ENCODE peak calls at places on chromosomes 2 and 18, in ten cellular contexts. One of them, this sample, is unnamed. For H3K27me3, the result is how much of the 10 kb centered on the place peaks cover.

GRCh38 chr2:14451312-14451711 is 181.2 kb upstream of the LRATD1 start:
- DNase-seq in dorsolateral prefrontal cortex: no peak
- DNase-seq in CD8-positive, alpha-beta T cell: no peak
- DNase-seq in mesendoderm: peak
- DNase-seq in aorta: no peak
- DNase-seq in breast epithelium: no peak
- DNase-seq in CD8-positive, alpha-beta memory T cell: no peak
- DNase-seq in fibroblast of lung: no peak
- DNase-seq in stomach: no peak
- DNase-seq in heart left ventricle: no peak
- DNase-seq in this sample: no peak

GRCh38 chr2:183078163-183078466 is 432 bp upstream of the DUSP19 start:
- DNase-seq in fibroblast of lung: no peak
- DNase-seq in mesendoderm: no peak
- DNase-seq in CD8-positive, alpha-beta T cell: no peak
- DNase-seq in breast epithelium: no peak
- DNase-seq in aorta: no peak
- DNase-seq in stomach: no peak
- DNase-seq in CD8-positive, alpha-beta memory T cell: no peak
- DNase-seq in heart left ventricle: no peak
- DNase-seq in dorsolateral prefrontal cortex: no peak
- DNase-seq in this sample: no peak

GRCh38 chr2:202133556-202134245 is 60.6 kb downstream of the KIAA2012 start:
- DNase-seq in dorsolateral prefrontal cortex: no peak
- DNase-seq in heart left ventricle: no peak
- DNase-seq in CD8-positive, alpha-beta memory T cell: no peak
- DNase-seq in mesendoderm: no peak
- DNase-seq in breast epithelium: no peak
- DNase-seq in CD8-positive, alpha-beta T cell: no peak
- DNase-seq in stomach: no peak
- DNase-seq in fibroblast of lung: no peak
- DNase-seq in aorta: no peak
- DNase-seq in this sample: no peak

GRCh38 chr2:189210250-189211075 is 30.9 kb upstream of the COL5A2 start:
- DNase-seq in aorta: peak
- DNase-seq in dorsolateral prefrontal cortex: no peak
- DNase-seq in CD8-positive, alpha-beta T cell: no peak
- DNase-seq in heart left ventricle: peak
- DNase-seq in fibroblast of lung: peak
- DNase-seq in CD8-positive, alpha-beta memory T cell: no peak
- DNase-seq in stomach: no peak
- DNase-seq in mesendoderm: peak
- DNase-seq in breast epithelium: no peak
- DNase-seq in this sample: peak

GRCh38 chr2:128550801-128551416 is 232.2 kb upstream of the HS6ST1 start:
- DNase-seq in CD8-positive, alpha-beta T cell: no peak
- DNase-seq in breast epithelium: no peak
- DNase-seq in aorta: no peak
- DNase-seq in fibroblast of lung: no peak
- DNase-seq in dorsolateral prefrontal cortex: no peak
- DNase-seq in stomach: peak
- DNase-seq in CD8-positive, alpha-beta memory T cell: no peak
- DNase-seq in mesendoderm: no peak
- DNase-seq in heart left ventricle: peak
- DNase-seq in this sample: no peak

GRCh38 chr2:120985174-120985996 is 249.7 kb downstream of the GLI2 start:
- DNase-seq in fibroblast of lung: no peak
- DNase-seq in dorsolateral prefrontal cortex: no peak
- DNase-seq in stomach: no peak
- DNase-seq in CD8-positive, alpha-beta T cell: no peak
- DNase-seq in heart left ventricle: no peak
- DNase-seq in aorta: no peak
- DNase-seq in mesendoderm: no peak
- DNase-seq in CD8-positive, alpha-beta memory T cell: no peak
- DNase-seq in breast epithelium: no peak
- DNase-seq in this sample: peak

GRCh38 chr18:774811-775210 is 37.2 kb downstream of the YES1 start:
- DNase-seq in CD8-positive, alpha-beta T cell: no peak
- DNase-seq in heart left ventricle: no peak
- DNase-seq in breast epithelium: no peak
- DNase-seq in stomach: no peak
- DNase-seq in aorta: no peak
- DNase-seq in dorsolateral prefrontal cortex: no peak
- DNase-seq in fibroblast of lung: no peak
- DNase-seq in CD8-positive, alpha-beta memory T cell: no peak
- DNase-seq in mesendoderm: no peak
- DNase-seq in this sample: no peak

GRCh38 chr18:63253428-63254372 is 65.9 kb downstream of the BCL2 start:
- DNase-seq in mesendoderm: no peak
- DNase-seq in fibroblast of lung: peak
- DNase-seq in aorta: no peak
- DNase-seq in heart left ventricle: no peak
- DNase-seq in stomach: no peak
- DNase-seq in breast epithelium: no peak
- DNase-seq in CD8-positive, alpha-beta memory T cell: no peak
- DNase-seq in CD8-positive, alpha-beta T cell: no peak
- DNase-seq in dorsolateral prefrontal cortex: no peak
- DNase-seq in this sample: no peak

GRCh38 chr2:241189856-241190201 is 1.4 kb downstream of the ANO7 start:
- DNase-seq in fibroblast of lung: no peak
- DNase-seq in breast epithelium: no peak
- DNase-seq in dorsolateral prefrontal cortex: no peak
- DNase-seq in aorta: no peak
- DNase-seq in mesendoderm: no peak
- DNase-seq in CD8-positive, alpha-beta T cell: no peak
- DNase-seq in heart left ventricle: no peak
- DNase-seq in stomach: no peak
- DNase-seq in CD8-positive, alpha-beta memory T cell: no peak
- DNase-seq in this sample: no peak
- H3K27ac ChIP-seq in fibroblast of lung: no peak
- H3K27ac ChIP-seq in breast epithelium: no peak
- H3K27ac ChIP-seq in dorsolateral prefrontal cortex: no peak
- H3K27ac ChIP-seq in aorta: no peak
- H3K27ac ChIP-seq in mesendoderm: no peak
- H3K27ac ChIP-seq in CD8-positive, alpha-beta T cell: no peak
- H3K27ac ChIP-seq in heart left ventricle: no peak
- H3K27ac ChIP-seq in stomach: no peak
- H3K27ac ChIP-seq in CD8-positive, alpha-beta memory T cell: no peak
- H3K27ac ChIP-seq in this sample: no peak

GRCh38 chr2:60517441-60517840 is 36.0 kb downstream of the BCL11A start:
- DNase-seq in breast epithelium: no peak
- DNase-seq in stomach: no peak
- DNase-seq in fibroblast of lung: no peak
- DNase-seq in aorta: no peak
- DNase-seq in CD8-positive, alpha-beta T cell: no peak
- DNase-seq in dorsolateral prefrontal cortex: no peak
- DNase-seq in CD8-positive, alpha-beta memory T cell: no peak
- DNase-seq in heart left ventricle: no peak
- DNase-seq in mesendoderm: no peak
- DNase-seq in this sample: no peak
- H3K4me3 ChIP-seq in breast epithelium: no peak
- H3K4me3 ChIP-seq in stomach: no peak
- H3K4me3 ChIP-seq in fibroblast of lung: no peak
- H3K4me3 ChIP-seq in aorta: no peak
- H3K4me3 ChIP-seq in CD8-positive, alpha-beta T cell: no peak
- H3K4me3 ChIP-seq in dorsolateral prefrontal cortex: no peak
- H3K4me3 ChIP-seq in CD8-positive, alpha-beta memory T cell: no peak
- H3K4me3 ChIP-seq in heart left ventricle: no peak
- H3K4me3 ChIP-seq in mesendoderm: no peak
- H3K4me3 ChIP-seq in this sample: no peak

GRCh38 chr18:77130229-77131099 is 2.1 kb downstream of the MBP start:
- DNase-seq in CD8-positive, alpha-beta memory T cell: no peak
- DNase-seq in mesendoderm: no peak
- DNase-seq in fibroblast of lung: no peak
- DNase-seq in heart left ventricle: no peak
- DNase-seq in dorsolateral prefrontal cortex: no peak
- DNase-seq in breast epithelium: no peak
- DNase-seq in CD8-positive, alpha-beta T cell: no peak
- DNase-seq in aorta: peak
- DNase-seq in stomach: no peak
- DNase-seq in this sample: peak

GRCh38 chr18:77133051-77133919 is 702 bp upstream of the MBP start:
- DNase-seq in fibroblast of lung: no peak
- DNase-seq in stomach: peak
- DNase-seq in mesendoderm: peak
- DNase-seq in dorsolateral prefrontal cortex: peak
- DNase-seq in breast epithelium: no peak
- DNase-seq in heart left ventricle: no peak
- DNase-seq in CD8-positive, alpha-beta T cell: no peak
- DNase-seq in aorta: peak
- DNase-seq in CD8-positive, alpha-beta memory T cell: no peak
- DNase-seq in this sample: peak

GRCh38 chr18:77131100-77131651 is 1.4 kb downstream of the MBP start:
- DNase-seq in heart left ventricle: peak
- DNase-seq in mesendoderm: no peak
- DNase-seq in dorsolateral prefrontal cortex: no peak
- DNase-seq in CD8-positive, alpha-beta memory T cell: no peak
- DNase-seq in aorta: peak
- DNase-seq in breast epithelium: no peak
- DNase-seq in CD8-positive, alpha-beta T cell: peak
- DNase-seq in fibroblast of lung: peak
- DNase-seq in stomach: no peak
- DNase-seq in this sample: peak

GRCh38 chr18:77132369-77133050 is at the start of gene MBP:
- DNase-seq in fibroblast of lung: no peak
- DNase-seq in breast epithelium: peak
- DNase-seq in heart left ventricle: peak
- DNase-seq in CD8-positive, alpha-beta memory T cell: peak
- DNase-seq in CD8-positive, alpha-beta T cell: peak
- DNase-seq in stomach: peak
- DNase-seq in dorsolateral prefrontal cortex: peak
- DNase-seq in aorta: peak
- DNase-seq in mesendoderm: peak
- DNase-seq in this sample: peak

GRCh38 chr18:77131652-77132368 is 773 bp downstream of the MBP start:
- DNase-seq in breast epithelium: peak
- DNase-seq in fibroblast of lung: no peak
- DNase-seq in CD8-positive, alpha-beta memory T cell: peak
- DNase-seq in mesendoderm: no peak
- DNase-seq in dorsolateral prefrontal cortex: peak
- DNase-seq in aorta: peak
- DNase-seq in stomach: peak
- DNase-seq in heart left ventricle: peak
- DNase-seq in CD8-positive, alpha-beta T cell: peak
- DNase-seq in this sample: peak
- H3K27me3 ChIP-seq in breast epithelium: under half
- H3K27me3 ChIP-seq in fibroblast of lung: under half
- H3K27me3 ChIP-seq in CD8-positive, alpha-beta memory T cell: under half
- H3K27me3 ChIP-seq in mesendoderm: under half
- H3K27me3 ChIP-seq in dorsolateral prefrontal cortex: under half
- H3K27me3 ChIP-seq in aorta: under half
- H3K27me3 ChIP-seq in stomach: under half
- H3K27me3 ChIP-seq in heart left ventricle: under half
- H3K27me3 ChIP-seq in CD8-positive, alpha-beta T cell: under half
- H3K27me3 ChIP-seq in this sample: under half

GRCh38 chr2:235594041-235594440 is 100.2 kb downstream of the AGAP1 start:
- DNase-seq in CD8-positive, alpha-beta memory T cell: no peak
- DNase-seq in stomach: no peak
- DNase-seq in breast epithelium: no peak
- DNase-seq in aorta: no peak
- DNase-seq in fibroblast of lung: peak
- DNase-seq in CD8-positive, alpha-beta T cell: no peak
- DNase-seq in heart left ventricle: no peak
- DNase-seq in dorsolateral prefrontal cortex: no peak
- DNase-seq in mesendoderm: peak
- DNase-seq in this sample: no peak
- H3K27ac ChIP-seq in CD8-positive, alpha-beta memory T cell: no peak
- H3K27ac ChIP-seq in stomach: no peak
- H3K27ac ChIP-seq in breast epithelium: no peak
- H3K27ac ChIP-seq in aorta: no peak
- H3K27ac ChIP-seq in fibroblast of lung: no peak
- H3K27ac ChIP-seq in CD8-positive, alpha-beta T cell: no peak
- H3K27ac ChIP-seq in heart left ventricle: no peak
- H3K27ac ChIP-seq in dorsolateral prefrontal cortex: no peak
- H3K27ac ChIP-seq in mesendoderm: no peak
- H3K27ac ChIP-seq in this sample: no peak

GRCh38 chr2:19362094-19362649 is 3.7 kb upstream of the OSR1 start:
- DNase-seq in dorsolateral prefrontal cortex: no peak
- DNase-seq in aorta: no peak
- DNase-seq in mesendoderm: peak
- DNase-seq in breast epithelium: no peak
- DNase-seq in heart left ventricle: no peak
- DNase-seq in CD8-positive, alpha-beta T cell: no peak
- DNase-seq in CD8-positive, alpha-beta memory T cell: no peak
- DNase-seq in fibroblast of lung: peak
- DNase-seq in stomach: no peak
- DNase-seq in this sample: no peak

GRCh38 chr2:19364014-19364413 is 5.6 kb upstream of the OSR1 start:
- DNase-seq in aorta: no peak
- DNase-seq in mesendoderm: no peak
- DNase-seq in CD8-positive, alpha-beta T cell: no peak
- DNase-seq in breast epithelium: no peak
- DNase-seq in stomach: no peak
- DNase-seq in fibroblast of lung: no peak
- DNase-seq in CD8-positive, alpha-beta memory T cell: no peak
- DNase-seq in dorsolateral prefrontal cortex: no peak
- DNase-seq in heart left ventricle: no peak
- DNase-seq in this sample: no peak

GRCh38 chr2:19363474-19363778 is 5.0 kb upstream of the OSR1 start:
- DNase-seq in CD8-positive, alpha-beta T cell: no peak
- DNase-seq in aorta: no peak
- DNase-seq in dorsolateral prefrontal cortex: no peak
- DNase-seq in heart left ventricle: no peak
- DNase-seq in CD8-positive, alpha-beta memory T cell: no peak
- DNase-seq in fibroblast of lung: no peak
- DNase-seq in breast epithelium: no peak
- DNase-seq in stomach: no peak
- DNase-seq in mesendoderm: no peak
- DNase-seq in this sample: no peak

GRCh38 chr2:19361325-19361990 is 3.0 kb upstream of the OSR1 start:
- DNase-seq in dorsolateral prefrontal cortex: no peak
- DNase-seq in CD8-positive, alpha-beta memory T cell: peak
- DNase-seq in heart left ventricle: no peak
- DNase-seq in breast epithelium: no peak
- DNase-seq in aorta: no peak
- DNase-seq in stomach: no peak
- DNase-seq in mesendoderm: peak
- DNase-seq in CD8-positive, alpha-beta T cell: no peak
- DNase-seq in fibroblast of lung: peak
- DNase-seq in this sample: no peak

DNA sequence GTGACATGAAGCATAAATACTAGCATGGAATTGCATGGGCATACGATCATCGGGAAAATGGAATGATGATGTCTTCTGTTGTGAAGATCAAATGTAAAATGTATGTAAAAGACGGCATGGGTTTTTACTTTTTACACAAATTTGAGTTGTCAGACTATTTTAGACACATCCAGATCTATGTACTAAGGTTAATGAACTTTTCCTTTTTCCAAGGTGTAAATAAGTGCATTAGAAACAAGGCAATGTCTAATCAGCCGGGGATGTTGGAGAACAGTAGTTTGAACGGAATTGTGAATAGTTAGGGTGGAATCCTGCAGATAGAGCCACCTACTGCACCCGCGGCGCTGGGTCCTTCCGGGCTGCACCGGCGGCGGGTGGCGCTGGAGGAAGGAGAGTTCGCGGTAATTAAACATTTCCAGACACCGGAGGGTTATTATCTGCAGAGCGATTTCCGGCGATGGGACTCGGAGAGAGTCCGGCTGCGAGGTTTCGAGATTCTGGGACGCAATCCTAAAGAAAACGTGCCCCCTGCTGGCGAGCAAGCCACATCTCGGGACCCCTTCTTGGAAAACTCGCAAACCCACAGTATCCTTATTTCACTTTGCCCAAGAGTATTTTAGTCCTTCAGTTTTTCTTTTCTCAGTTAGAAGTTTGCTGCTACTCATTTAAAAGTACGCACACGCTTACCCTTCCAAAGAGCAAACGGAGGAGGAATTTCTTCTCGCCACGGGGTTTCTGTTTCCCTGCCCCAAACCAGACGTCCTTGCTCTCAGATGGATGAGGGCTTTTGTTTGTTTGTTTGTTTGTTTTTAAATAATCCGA is 4.4 kb upstream of the OSR1 start:
- DNase-seq in dorsolateral prefrontal cortex: no peak
- DNase-seq in CD8-positive, alpha-beta memory T cell: peak
- DNase-seq in stomach: peak
- DNase-seq in breast epithelium: no peak
- DNase-seq in mesendoderm: peak
- DNase-seq in fibroblast of lung: peak
- DNase-seq in CD8-positive, alpha-beta T cell: peak
- DNase-seq in aorta: peak
- DNase-seq in heart left ventricle: peak
- DNase-seq in this sample: peak
- H3K4me3 ChIP-seq in dorsolateral prefrontal cortex: peak
- H3K4me3 ChIP-seq in CD8-positive, alpha-beta memory T cell: peak
- H3K4me3 ChIP-seq in stomach: peak
- H3K4me3 ChIP-seq in breast epithelium: peak
- H3K4me3 ChIP-seq in mesendoderm: no peak
- H3K4me3 ChIP-seq in fibroblast of lung: peak
- H3K4me3 ChIP-seq in CD8-positive, alpha-beta T cell: peak
- H3K4me3 ChIP-seq in aorta: peak
- H3K4me3 ChIP-seq in heart left ventricle: peak
- H3K4me3 ChIP-seq in this sample: peak

This sample was measured in left lung.